ENCODE peak calls at places on chromosomes 2 and 18, in four cellular contexts. U is mucosa of descending colon, B is progenitor cell of endocrine pancreas, X is GM23338. P is an unnamed sample.

GRCh38 chr2:65165595-65165994 is 35.7 kb upstream of the RAB1A start:
- DNase-seq in U (no peak), X (no peak), B (no peak), P (no peak)

GRCh38 chr2:27078267-27079194 is at the start of gene EMILIN1:
- DNase-seq in X (peak), B (no peak), U (peak), P (peak)

GRCh38 chr2:117378653-117379052 is 435.8 kb upstream of the DDX18 start:
- DNase-seq in B (no peak), U (no peak), X (no peak), P (no peak)

GRCh38 chr2:176729706-176730569 is 460.7 kb downstream of the MTX2 start:
- DNase-seq in X (no peak), B (no peak), U (no peak), P (no peak)

GRCh38 chr2:26566081-26566375 is 75.1 kb downstream of the CIB4 start:
- DNase-seq in U (peak), B (no peak), X (no peak), P (no peak)

GRCh38 chr2:120225549-120226065 is 2.4 kb upstream of the TMEM185B start:
- DNase-seq in X (no peak), U (peak), B (no peak), P (no peak)

GRCh38 chr18:56066524-56067215 is 478.7 kb upstream of the TCF4 start:
- DNase-seq in B (no peak), U (no peak), X (no peak), P (no peak)

GRCh38 chr2:25274868-25275574 is 66.7 kb downstream of the DNMT3A start:
- DNase-seq in U (peak), B (no peak), X (no peak), P (peak)

GRCh38 chr2:55859875-55860274 is 63.7 kb downstream of the EFEMP1 start:
- DNase-seq in B (no peak), U (no peak), X (no peak), P (no peak)

GRCh38 chr2:119681868-119682220 is 2.8 kb downstream of the TMEM177 start:
- DNase-seq in U (no peak), B (no peak), X (no peak), P (no peak)

GRCh38 chr2:28567076-28567471 is 71.2 kb downstream of the PLB1 start:
- DNase-seq in B (peak), U (no peak), X (peak), P (no peak)

GRCh38 chr18:45571161-45571560 is 44.1 kb upstream of the SLC14A2 start:
- DNase-seq in X (no peak), B (no peak), U (no peak), P (no peak)

GRCh38 chr18:45568017-45568416 is 47.3 kb upstream of the SLC14A2 start:
- DNase-seq in X (no peak), U (no peak), B (no peak), P (no peak)

GRCh38 chr18:45571714-45572113 is 43.6 kb upstream of the SLC14A2 start:
- DNase-seq in U (no peak), B (no peak), X (peak), P (no peak)

GRCh38 chr18:45567123-45567522 is 48.2 kb upstream of the SLC14A2 start:
- DNase-seq in B (no peak), X (peak), U (no peak), P (peak)

GRCh38 chr18:45569566-45569965 is 45.7 kb upstream of the SLC14A2 start:
- DNase-seq in U (no peak), B (no peak), X (no peak), P (no peak)
- TF ChIP-seq CTCF in U (no peak), B (no peak), X (no peak), P (no peak)

DNA sequence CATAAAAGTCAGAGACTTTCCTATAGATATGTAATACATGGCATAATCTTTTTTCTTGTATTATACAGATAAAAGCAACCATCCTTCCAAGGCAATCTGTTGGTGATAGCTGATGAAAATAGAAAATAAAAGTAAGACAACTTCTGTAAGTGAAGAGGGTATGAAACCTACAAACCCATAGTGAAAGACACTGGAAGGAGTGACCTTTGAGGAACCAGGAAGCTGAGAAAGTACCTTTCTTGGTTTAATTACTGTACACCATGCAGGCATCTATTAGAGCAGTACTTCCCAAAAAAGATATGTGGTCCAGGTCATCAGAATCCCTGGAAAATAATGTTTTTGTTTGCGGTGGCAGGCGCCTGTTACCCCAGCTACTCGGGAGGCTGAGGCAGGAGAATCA is 906.6 kb upstream of the KLHL29 start:
- DNase-seq in X (no peak), U (no peak), B (no peak), P (no peak)
- TF ChIP-seq CTCF in X (no peak), U (no peak), B (no peak), P (no peak)

DNA sequence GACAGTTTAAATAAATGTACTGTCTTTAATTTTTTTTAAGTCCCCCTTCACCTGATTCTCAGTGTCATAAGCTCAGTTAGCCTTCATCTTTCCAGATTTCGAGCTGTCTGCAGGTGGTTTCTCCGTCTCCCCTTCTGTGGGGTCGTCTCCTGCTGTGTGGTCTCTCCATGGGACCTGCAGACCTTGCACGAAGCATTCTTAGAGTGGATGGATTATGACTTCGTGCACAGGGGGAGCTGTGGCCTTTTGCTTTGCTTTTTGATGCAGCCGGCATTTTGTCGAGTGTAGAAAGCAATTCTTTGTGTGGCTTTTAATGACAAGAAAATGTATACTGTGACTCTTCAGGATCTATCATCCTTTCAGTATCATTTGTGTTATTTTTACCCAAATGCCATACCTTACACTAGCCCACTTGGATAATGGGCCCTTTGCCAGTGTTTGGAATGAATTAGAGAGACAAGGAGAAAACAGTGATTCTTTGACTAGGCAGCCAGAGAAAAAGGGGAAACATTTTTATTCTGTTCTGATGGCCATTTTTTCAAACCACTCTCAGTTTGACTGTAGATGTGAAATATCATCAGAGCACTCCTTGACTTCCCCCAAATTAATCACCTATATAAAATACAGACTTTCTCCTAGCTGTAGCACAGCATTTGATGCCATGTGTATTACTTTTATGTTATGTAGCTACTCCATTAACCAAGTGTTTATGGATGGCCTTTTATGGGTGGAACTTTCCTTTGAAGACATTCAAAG is 54.3 kb downstream of the ITGA6 start:
- DNase-seq in B (no peak), X (no peak), U (no peak), P (no peak)
- TF ChIP-seq CTCF in B (no peak), X (no peak), U (no peak), P (no peak)

GRCh38 chr2:174683392-174683759 is 80.9 kb downstream of the CHRNA1 start:
- DNase-seq in B (no peak), U (no peak), X (peak), P (no peak)
- TF ChIP-seq CTCF in B (no peak), U (no peak), X (peak), P (no peak)

DNA sequence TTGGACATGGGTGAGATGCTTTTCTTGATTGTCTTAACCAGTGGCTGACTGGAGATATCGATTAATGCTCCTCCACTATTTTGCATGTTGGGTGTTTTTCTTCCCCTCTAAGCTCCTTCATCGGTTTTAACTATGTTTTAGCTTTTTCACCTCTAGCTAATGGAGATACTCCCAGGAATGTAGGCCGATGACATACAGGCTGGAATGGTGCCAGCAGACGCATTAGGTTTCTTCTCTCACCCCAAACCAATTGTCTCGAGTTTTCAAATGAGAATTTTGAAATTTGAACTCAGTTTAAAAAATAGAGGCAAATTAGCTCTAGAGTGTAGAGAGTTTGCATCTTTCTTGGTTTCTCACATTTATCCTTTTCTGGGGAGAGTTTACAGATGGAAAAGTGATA is 247.6 kb downstream of the RPRM start:
- DNase-seq in B (no peak), U (no peak), X (no peak), P (no peak)
- TF ChIP-seq CTCF in B (no peak), U (no peak), X (no peak), P (no peak)

GRCh38 chr2:15546297-15547098 is 14.6 kb downstream of the NBAS start:
- DNase-seq in X (no peak), B (no peak), U (no peak), P (no peak)
- TF ChIP-seq CTCF in X (peak), B (peak), U (no peak), P (no peak)

P was measured in heart left ventricle.